ENCODE peak calls at places on chromosomes 2 and 18, in seven cellular contexts. Q is fibroblast of the conjunctiva; N is activated T-cell treated with anti-CD3 and anti-CD28 coated beads, Interleukin-2, amount 50 U/mL, for 1 hour; R is stimulated activated CD8-positive, alpha-beta memory T cell treated with anti-CD3 and anti-CD28 coated beads, Interleukin-2, amount 100 ng/mL, for 1 hour; H is tibial nerve; S is ELR; O is upper lobe of left lung. E is an unnamed sample.
A peak's percentile ranks its signal among the peaks of the same experiment; 100 is the strongest.

GRCh38 chr2:1422716-1423285 is 9.5 kb downstream of the TPO start:
- DNase-seq in O (no peak), S (no peak), R (no peak), H (no peak), N (no peak), Q (no peak), E (no peak)

GRCh38 chr2:230067990-230068657 is 600 bp downstream of the SLC16A14 start:
- DNase-seq in S (peak; percentile 75), N (peak; percentile 61), H (no peak), Q (no peak), R (no peak), O (peak; percentile 24), E (peak; percentile 28)

GRCh38 chr18:8800876-8801262 is 95.5 kb downstream of the MTCL1 start:
- DNase-seq in S (peak; percentile 70), Q (no peak), N (no peak), R (no peak), H (no peak), O (no peak), E (peak; percentile 9)

GRCh38 chr2:151792589-151792988 is 35.6 kb downstream of the ARL5A start:
- DNase-seq in N (no peak), O (no peak), R (no peak), Q (no peak), H (no peak), S (peak; percentile 2), E (no peak)

GRCh38 chr2:165743442-165743841 is 50.6 kb downstream of the GALNT3 start:
- DNase-seq in S (no peak), R (no peak), Q (no peak), N (no peak), O (no peak), H (no peak), E (no peak)

GRCh38 chr18:65567372-65567771 is 183.4 kb upstream of the CDH7 start:
- DNase-seq in S (peak; percentile 0), Q (no peak), O (no peak), H (no peak), R (no peak), N (no peak), E (peak; percentile 6)

GRCh38 chr2:85179541-85179940 is 46.3 kb downstream of the TCF7L1 start:
- DNase-seq in O (no peak), Q (no peak), R (no peak), S (no peak), N (no peak), H (no peak), E (no peak)

GRCh38 chr18:13517369-13517768 is 209.0 kb downstream of the FAM210A start:
- DNase-seq in O (no peak), N (no peak), R (no peak), S (no peak), Q (no peak), H (no peak), E (no peak)

GRCh38 chr2:124883595-124883994 is 858.5 kb downstream of the CNTNAP5 start:
- DNase-seq in R (no peak), O (no peak), N (no peak), Q (no peak), S (no peak), H (no peak), E (no peak)

GRCh38 chr2:112151701-112152440 is 13.7 kb downstream of the FBLN7 start:
- DNase-seq in H (no peak), N (no peak), O (no peak), R (no peak), S (no peak), Q (no peak), E (no peak)

GRCh38 chr2:241073166-241074064 is 28.7 kb downstream of the MTERF4 start:
- DNase-seq in R (no peak), N (no peak), O (no peak), H (no peak), S (no peak), Q (no peak), E (no peak)

GRCh38 chr2:189569295-189569925 is 11.2 kb downstream of the SLC40A1 start:
- DNase-seq in R (no peak), H (no peak), N (no peak), Q (no peak), S (no peak), O (no peak), E (no peak)

GRCh38 chr2:45651415-45652089 is at the start of gene PRKCE:
- DNase-seq in S (no peak), O (peak; percentile 70), N (peak; percentile 47), R (peak; percentile 35), Q (no peak), H (peak; percentile 59), E (peak; percentile 62)

GRCh38 chr2:113185643-113186315 is 12.0 kb downstream of the PSD4 start:
- DNase-seq in N (no peak), O (peak; percentile 83), H (no peak), Q (no peak), S (no peak), R (no peak), E (no peak)

GRCh38 chr18:12518326-12518725 is 110.6 kb downstream of the PRELID3A start:
- DNase-seq in N (no peak), Q (peak; percentile 22), O (no peak), H (no peak), S (no peak), R (no peak), E (no peak)

GRCh38 chr2:69933839-69934613 is 19.1 kb downstream of the MXD1 start:
- DNase-seq in Q (peak; percentile 38), N (no peak), R (no peak), S (peak; percentile 92), H (no peak), O (peak; percentile 65), E (peak; percentile 72)

GRCh38 chr18:58364867-58365533 is 263.9 kb downstream of the ALPK2 start:
- DNase-seq in Q (no peak), R (no peak), S (peak; percentile 90), N (no peak), H (no peak), O (no peak), E (no peak)

GRCh38 chr2:123826729-123827271 is 198.3 kb upstream of the CNTNAP5 start:
- DNase-seq in S (no peak), R (no peak), H (no peak), O (no peak), Q (no peak), N (no peak), E (no peak)

GRCh38 chr2:10962004-10962403 is 50.3 kb downstream of the KCNF1 start:
- DNase-seq in O (no peak), H (no peak), N (no peak), S (no peak), Q (no peak), R (no peak), E (no peak)

GRCh38 chr2:95381212-95382127 is 21.0 kb upstream of the FAHD2A start:
- DNase-seq in R (no peak), H (no peak), S (no peak), O (no peak), Q (no peak), N (no peak), E (no peak)

GRCh38 chr2:1742680-1743395 is 1.5 kb downstream of the PXDN start:
- DNase-seq in O (peak; percentile 79), Q (peak; percentile 88), S (peak; percentile 92), R (no peak), N (peak; percentile 39), H (peak; percentile 82), E (peak; percentile 90)

GRCh38 chr2:216792222-216793001 is 67.5 kb downstream of the TNP1 start:
- DNase-seq in Q (peak; percentile 50), H (peak; percentile 60), R (no peak), N (no peak), O (no peak), S (no peak), E (peak; percentile 36)

GRCh38 chr2:159009940-159010339 is 41.5 kb downstream of the TANC1 start:
- DNase-seq in N (no peak), H (no peak), S (peak; percentile 43), O (no peak), Q (no peak), R (no peak), E (no peak)